ENCODE peak calls at places on chromosomes 2 and 18, in nine cellular contexts. One of them, this sample, is unnamed. For H3K4me1, the result is how much of the 10 kb centered on the place peaks cover.

GRCh38 chr2:25194576-25195122 is 26.3 kb upstream of the POMC start:
- DNase-seq in cardiac muscle cell: no peak
- DNase-seq in HCT116: no peak
- DNase-seq in K562: no peak
- DNase-seq in Peyer's patch: no peak
- DNase-seq in endodermal cell: peak
- DNase-seq in transverse colon: no peak
- DNase-seq in MM.1S: no peak
- DNase-seq in neural progenitor cell: peak
- DNase-seq in this sample: no peak

GRCh38 chr2:122108186-122108585 is 352.7 kb downstream of the TSN start:
- DNase-seq in cardiac muscle cell: no peak
- DNase-seq in HCT116: no peak
- DNase-seq in K562: no peak
- DNase-seq in Peyer's patch: no peak
- DNase-seq in endodermal cell: no peak
- DNase-seq in transverse colon: no peak
- DNase-seq in MM.1S: no peak
- DNase-seq in neural progenitor cell: no peak
- DNase-seq in this sample: no peak

GRCh38 chr2:214649440-214650205 is 159.9 kb downstream of the BARD1 start:
- DNase-seq in cardiac muscle cell: no peak
- DNase-seq in HCT116: no peak
- DNase-seq in K562: no peak
- DNase-seq in Peyer's patch: no peak
- DNase-seq in endodermal cell: no peak
- DNase-seq in transverse colon: no peak
- DNase-seq in MM.1S: no peak
- DNase-seq in neural progenitor cell: no peak
- DNase-seq in this sample: no peak

GRCh38 chr18:62611395-62612241 is 88.8 kb downstream of the ZCCHC2 start:
- DNase-seq in cardiac muscle cell: peak
- DNase-seq in HCT116: no peak
- DNase-seq in K562: peak
- DNase-seq in Peyer's patch: no peak
- DNase-seq in endodermal cell: peak
- DNase-seq in transverse colon: no peak
- DNase-seq in MM.1S: no peak
- DNase-seq in neural progenitor cell: peak
- DNase-seq in this sample: no peak

GRCh38 chr2:175553944-175554343 is 372.4 kb upstream of the ATP5MC3 start:
- DNase-seq in cardiac muscle cell: no peak
- DNase-seq in HCT116: no peak
- DNase-seq in K562: no peak
- DNase-seq in Peyer's patch: no peak
- DNase-seq in endodermal cell: no peak
- DNase-seq in transverse colon: no peak
- DNase-seq in MM.1S: no peak
- DNase-seq in neural progenitor cell: no peak
- DNase-seq in this sample: no peak

GRCh38 chr2:127859712-127860085 is 1.7 kb upstream of the POLR2D start:
- DNase-seq in cardiac muscle cell: peak
- DNase-seq in HCT116: peak
- DNase-seq in K562: peak
- DNase-seq in Peyer's patch: peak
- DNase-seq in endodermal cell: peak
- DNase-seq in transverse colon: peak
- DNase-seq in MM.1S: peak
- DNase-seq in neural progenitor cell: peak
- DNase-seq in this sample: peak

GRCh38 chr2:45951025-45951737 is 299.7 kb downstream of the PRKCE start:
- DNase-seq in cardiac muscle cell: no peak
- DNase-seq in HCT116: no peak
- DNase-seq in K562: no peak
- DNase-seq in Peyer's patch: no peak
- DNase-seq in endodermal cell: no peak
- DNase-seq in transverse colon: no peak
- DNase-seq in MM.1S: no peak
- DNase-seq in neural progenitor cell: no peak
- DNase-seq in this sample: peak

GRCh38 chr2:102256874-102257462 is 54.4 kb upstream of the IL1RL1 start:
- DNase-seq in cardiac muscle cell: no peak
- DNase-seq in HCT116: no peak
- DNase-seq in K562: no peak
- DNase-seq in Peyer's patch: no peak
- DNase-seq in endodermal cell: no peak
- DNase-seq in transverse colon: no peak
- DNase-seq in MM.1S: no peak
- DNase-seq in neural progenitor cell: no peak
- DNase-seq in this sample: no peak

GRCh38 chr2:230886207-230886606 is 21.5 kb downstream of the ITM2C start:
- DNase-seq in cardiac muscle cell: no peak
- DNase-seq in HCT116: no peak
- DNase-seq in K562: no peak
- DNase-seq in Peyer's patch: no peak
- DNase-seq in endodermal cell: no peak
- DNase-seq in transverse colon: no peak
- DNase-seq in MM.1S: no peak
- DNase-seq in neural progenitor cell: no peak
- DNase-seq in this sample: no peak

GRCh38 chr18:58051765-58052460 is 7.9 kb downstream of the NEDD4L start:
- DNase-seq in cardiac muscle cell: peak
- DNase-seq in HCT116: no peak
- DNase-seq in K562: no peak
- DNase-seq in Peyer's patch: no peak
- DNase-seq in endodermal cell: no peak
- DNase-seq in transverse colon: no peak
- DNase-seq in MM.1S: peak
- DNase-seq in neural progenitor cell: no peak
- DNase-seq in this sample: no peak

GRCh38 chr2:224847961-224848850 is 132.0 kb upstream of the CCDC195 start:
- DNase-seq in cardiac muscle cell: peak
- DNase-seq in HCT116: peak
- DNase-seq in K562: no peak
- DNase-seq in Peyer's patch: no peak
- DNase-seq in endodermal cell: no peak
- DNase-seq in transverse colon: no peak
- DNase-seq in MM.1S: no peak
- DNase-seq in neural progenitor cell: no peak
- DNase-seq in this sample: no peak

GRCh38 chr18:58225101-58225500 is 181.1 kb downstream of the NEDD4L start:
- DNase-seq in cardiac muscle cell: no peak
- DNase-seq in HCT116: no peak
- DNase-seq in K562: no peak
- DNase-seq in Peyer's patch: no peak
- DNase-seq in endodermal cell: no peak
- DNase-seq in transverse colon: no peak
- DNase-seq in MM.1S: no peak
- DNase-seq in neural progenitor cell: no peak
- DNase-seq in this sample: no peak

GRCh38 chr18:74453011-74453571 is 4.0 kb downstream of the DIPK1C start:
- DNase-seq in cardiac muscle cell: peak
- DNase-seq in HCT116: no peak
- DNase-seq in K562: no peak
- DNase-seq in Peyer's patch: no peak
- DNase-seq in endodermal cell: no peak
- DNase-seq in transverse colon: no peak
- DNase-seq in MM.1S: no peak
- DNase-seq in neural progenitor cell: peak
- DNase-seq in this sample: no peak

GRCh38 chr2:55918856-55919255 is 4.7 kb downstream of the EFEMP1 start:
- DNase-seq in cardiac muscle cell: no peak
- DNase-seq in HCT116: no peak
- DNase-seq in K562: no peak
- DNase-seq in Peyer's patch: no peak
- DNase-seq in endodermal cell: no peak
- DNase-seq in transverse colon: no peak
- DNase-seq in MM.1S: no peak
- DNase-seq in neural progenitor cell: no peak
- DNase-seq in this sample: no peak

GRCh38 chr2:129802290-129802689 is 177.2 kb upstream of the RAB6C start:
- DNase-seq in cardiac muscle cell: no peak
- DNase-seq in HCT116: no peak
- DNase-seq in K562: no peak
- DNase-seq in Peyer's patch: no peak
- DNase-seq in endodermal cell: peak
- DNase-seq in transverse colon: no peak
- DNase-seq in MM.1S: no peak
- DNase-seq in neural progenitor cell: no peak
- DNase-seq in this sample: no peak

GRCh38 chr2:85319811-85320210 is 8.0 kb downstream of the TGOLN2 start:
- DNase-seq in cardiac muscle cell: no peak
- DNase-seq in HCT116: no peak
- DNase-seq in K562: no peak
- DNase-seq in Peyer's patch: no peak
- DNase-seq in endodermal cell: no peak
- DNase-seq in transverse colon: no peak
- DNase-seq in MM.1S: no peak
- DNase-seq in neural progenitor cell: no peak
- DNase-seq in this sample: no peak
- H3K4me1 ChIP-seq in cardiac muscle cell: under half
- H3K4me1 ChIP-seq in HCT116: under half
- H3K4me1 ChIP-seq in K562: under half
- H3K4me1 ChIP-seq in Peyer's patch: under half
- H3K4me1 ChIP-seq in endodermal cell: under half
- H3K4me1 ChIP-seq in transverse colon: under half
- H3K4me1 ChIP-seq in MM.1S: under half
- H3K4me1 ChIP-seq in neural progenitor cell: under half
- H3K4me1 ChIP-seq in this sample: under half

DNA sequence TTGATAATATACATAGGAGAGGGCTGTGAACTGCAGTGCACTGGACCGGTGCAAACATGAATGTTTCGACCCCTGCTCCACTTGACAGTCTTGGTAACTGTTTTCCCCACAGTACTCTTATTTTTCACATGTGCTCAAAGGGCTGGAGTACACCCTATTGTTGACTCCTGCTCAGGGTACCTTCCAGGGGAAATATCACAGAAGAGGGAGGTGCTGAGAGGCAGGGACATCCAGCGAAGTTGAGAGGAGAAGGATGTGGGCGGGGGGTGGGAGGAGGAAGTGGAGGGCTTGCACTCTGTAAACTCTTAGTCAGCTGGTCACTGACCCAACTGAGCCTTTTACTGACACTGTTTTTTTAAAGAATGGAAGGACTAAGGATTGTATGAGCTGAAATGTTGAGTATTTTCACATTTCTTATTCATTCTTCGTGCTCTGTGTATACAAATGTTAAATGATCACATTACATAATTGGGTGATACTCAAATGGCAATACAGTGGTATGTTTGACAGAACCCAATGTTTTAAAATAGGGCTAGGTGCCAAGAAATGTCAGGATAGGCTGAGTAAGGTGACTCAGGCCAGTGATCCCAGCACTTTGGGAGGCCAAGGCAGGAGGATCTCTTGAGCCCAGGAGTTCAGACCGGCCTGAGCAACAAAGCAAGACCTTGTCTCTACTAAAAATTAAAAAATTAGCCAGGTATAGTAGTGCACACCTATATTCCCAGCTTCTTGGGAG is 10.0 kb downstream of the INPP4A start:
- DNase-seq in cardiac muscle cell: peak
- DNase-seq in HCT116: no peak
- DNase-seq in K562: peak
- DNase-seq in Peyer's patch: no peak
- DNase-seq in endodermal cell: peak
- DNase-seq in transverse colon: no peak
- DNase-seq in MM.1S: no peak
- DNase-seq in neural progenitor cell: no peak
- DNase-seq in this sample: no peak
- H3K4me1 ChIP-seq in cardiac muscle cell: under half
- H3K4me1 ChIP-seq in HCT116: under half
- H3K4me1 ChIP-seq in K562: under half
- H3K4me1 ChIP-seq in Peyer's patch: under half
- H3K4me1 ChIP-seq in endodermal cell: under half
- H3K4me1 ChIP-seq in transverse colon: half or more
- H3K4me1 ChIP-seq in MM.1S: half or more
- H3K4me1 ChIP-seq in neural progenitor cell: under half
- H3K4me1 ChIP-seq in this sample: under half

DNA sequence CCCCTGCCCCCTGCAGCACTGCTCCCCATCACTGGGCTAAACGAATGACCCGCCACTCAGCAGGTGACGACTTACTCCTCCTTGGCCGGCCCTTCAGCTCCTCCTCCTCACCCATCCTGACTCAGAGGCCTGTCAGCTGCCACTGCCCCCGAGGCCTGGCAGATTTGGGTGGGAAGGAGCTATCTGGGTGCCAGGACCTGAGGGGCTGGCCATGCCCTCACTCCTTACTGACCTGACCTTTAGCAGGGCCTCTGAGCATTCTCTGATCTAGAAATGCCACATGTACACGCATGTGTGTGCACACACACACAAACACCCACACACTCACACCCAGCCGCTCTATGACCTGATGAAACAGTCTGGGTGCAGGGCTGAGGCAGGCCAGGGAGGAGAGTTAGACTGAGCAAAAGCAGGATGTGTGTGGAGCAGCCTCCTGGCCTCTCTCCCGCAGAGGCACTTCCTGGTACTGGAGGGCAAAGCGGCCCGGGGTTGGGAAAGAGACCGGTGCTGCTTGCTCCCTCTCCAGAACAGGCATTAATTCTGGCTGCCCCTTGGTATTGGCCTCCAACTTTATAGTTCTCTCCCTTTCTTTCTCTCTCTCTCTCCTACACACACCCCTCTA is 68.0 kb downstream of the ZFP36L2 start:
- DNase-seq in cardiac muscle cell: peak
- DNase-seq in HCT116: peak
- DNase-seq in K562: no peak
- DNase-seq in Peyer's patch: peak
- DNase-seq in endodermal cell: no peak
- DNase-seq in transverse colon: peak
- DNase-seq in MM.1S: no peak
- DNase-seq in neural progenitor cell: no peak
- DNase-seq in this sample: peak
- H3K4me1 ChIP-seq in cardiac muscle cell: under half
- H3K4me1 ChIP-seq in HCT116: under half
- H3K4me1 ChIP-seq in K562: under half
- H3K4me1 ChIP-seq in Peyer's patch: under half
- H3K4me1 ChIP-seq in endodermal cell: under half
- H3K4me1 ChIP-seq in transverse colon: half or more
- H3K4me1 ChIP-seq in MM.1S: under half
- H3K4me1 ChIP-seq in neural progenitor cell: under half
- H3K4me1 ChIP-seq in this sample: half or more

DNA sequence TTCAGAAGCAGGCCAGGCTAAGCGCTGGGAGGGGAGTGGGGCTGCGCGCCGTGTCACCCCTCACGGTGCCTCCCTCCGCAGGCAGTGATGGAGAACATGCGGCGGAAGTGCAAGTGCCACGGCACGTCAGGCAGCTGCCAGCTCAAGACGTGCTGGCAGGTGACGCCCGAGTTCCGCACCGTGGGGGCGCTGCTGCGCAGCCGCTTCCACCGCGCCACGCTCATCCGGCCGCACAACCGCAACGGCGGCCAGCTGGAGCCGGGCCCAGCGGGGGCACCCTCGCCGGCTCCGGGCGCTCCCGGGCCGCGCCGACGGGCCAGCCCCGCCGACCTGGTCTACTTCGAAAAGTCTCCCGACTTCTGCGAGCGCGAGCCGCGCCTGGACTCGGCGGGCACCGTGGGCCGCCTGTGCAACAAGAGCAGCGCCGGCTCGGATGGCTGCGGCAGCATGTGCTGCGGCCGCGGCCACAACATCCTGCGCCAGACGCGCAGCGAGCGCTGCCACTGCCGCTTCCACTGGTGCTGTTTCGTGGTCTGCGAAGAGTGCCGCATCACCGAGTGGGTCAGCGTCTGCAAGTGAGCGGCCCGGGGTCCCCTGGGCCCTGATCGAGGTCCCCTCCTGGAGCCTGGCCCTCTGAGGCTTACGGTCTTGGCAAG is 12.2 kb downstream of the WNT10A start:
- DNase-seq in cardiac muscle cell: peak
- DNase-seq in HCT116: peak
- DNase-seq in K562: peak
- DNase-seq in Peyer's patch: peak
- DNase-seq in endodermal cell: peak
- DNase-seq in transverse colon: peak
- DNase-seq in MM.1S: peak
- DNase-seq in neural progenitor cell: peak
- DNase-seq in this sample: peak
- H3K4me1 ChIP-seq in cardiac muscle cell: under half
- H3K4me1 ChIP-seq in HCT116: under half
- H3K4me1 ChIP-seq in K562: under half
- H3K4me1 ChIP-seq in Peyer's patch: under half
- H3K4me1 ChIP-seq in endodermal cell: under half
- H3K4me1 ChIP-seq in transverse colon: under half
- H3K4me1 ChIP-seq in MM.1S: half or more
- H3K4me1 ChIP-seq in neural progenitor cell: under half
- H3K4me1 ChIP-seq in this sample: under half